ENCODE peak calls at places on chromosomes 11 and 22, in four cellular contexts. D, V, N and U are unnamed samples.

GRCh38 chr22:26477341-26477731 is 6.2 kb downstream of the HPS4 start:
- DNase-seq in D (no peak), V (no peak), N (no peak), U (no peak)

GRCh38 chr11:132427611-132428010 is 1057.2 kb downstream of the NTM start:
- DNase-seq in D (no peak), V (no peak), N (no peak), U (no peak)

GRCh38 chr11:91373497-91373896 is 851.1 kb upstream of the FAT3 start:
- DNase-seq in D (no peak), V (no peak), N (no peak), U (no peak)

GRCh38 chr22:44364750-44365118 is 52.0 kb upstream of the SHISAL1 start:
- DNase-seq in D (no peak), V (no peak), N (no peak), U (no peak)

GRCh38 chr11:75811485-75811884 is 3.5 kb upstream of the UVRAG start:
- DNase-seq in D (no peak), V (no peak), N (no peak), U (no peak)

GRCh38 chr11:1229471-1230120 is 6.7 kb downstream of the MUC5B start:
- DNase-seq in D (no peak), V (no peak), N (no peak), U (no peak)

GRCh38 chr11:23680488-23681230 is 816.2 kb upstream of the LUZP2 start:
- DNase-seq in D (no peak), V (peak; percentile 2), N (no peak), U (no peak)

GRCh38 chr22:48490513-48491411 is 1336.9 kb downstream of the BRD1 start:
- DNase-seq in D (peak; percentile 19), V (no peak), N (no peak), U (no peak)

GRCh38 chr11:125091247-125091876 is 20.1 kb downstream of the TMEM218 start:
- DNase-seq in D (peak; percentile 33), V (peak; percentile 47), N (peak; percentile 75), U (no peak)

GRCh38 chr22:25062378-25063095 is 110.0 kb downstream of the KIAA1671 start:
- DNase-seq in D (no peak), V (no peak), N (no peak), U (no peak)

GRCh38 chr11:126993599-126993998 is 7.0 kb downstream of the KIRREL3 start:
- DNase-seq in D (no peak), V (no peak), N (no peak), U (no peak)

GRCh38 chr11:31959711-31960110 is 131.2 kb upstream of the RCN1 start:
- DNase-seq in D (no peak), V (no peak), N (no peak), U (no peak)

GRCh38 chr11:5204787-5205186 is 4.3 kb upstream of the OR51V1 start:
- DNase-seq in D (peak; percentile 64), V (peak; percentile 50), N (peak; percentile 71), U (no peak)

GRCh38 chr11:117720061-117720511 is 76.9 kb downstream of the DSCAML1 start:
- DNase-seq in D (no peak), V (no peak), N (no peak), U (no peak)

GRCh38 chr11:17682848-17683247 is 36.5 kb upstream of the MYOD1 start:
- DNase-seq in D (no peak), V (no peak), N (no peak), U (no peak)

GRCh38 chr11:67308031-67308866 is 4.9 kb downstream of the SSH3 start:
- DNase-seq in D (no peak), V (no peak), N (no peak), U (no peak)

GRCh38 chr11:65766535-65766934 is 14.2 kb downstream of the AP5B1 start:
- DNase-seq in D (no peak), V (no peak), N (no peak), U (no peak)
- TF ChIP-seq HDAC2 in D (no peak), V (no peak), N (no peak), U (no peak)

GRCh38 chr22:20653795-20654342 is 120.0 kb upstream of the SERPIND1 start:
- DNase-seq in D (no peak), V (no peak), N (no peak), U (no peak)
- TF ChIP-seq HDAC2 in D (no peak), V (no peak), N (no peak), U (no peak)

GRCh38 chr11:108620958-108621772 is 27.6 kb upstream of the EXPH5 start:
- DNase-seq in D (no peak), V (no peak), N (no peak), U (peak; percentile 86)

GRCh38 chr11:108629274-108629673 is 35.6 kb upstream of the DDX10 start:
- DNase-seq in D (no peak), V (no peak), N (no peak), U (no peak)

GRCh38 chr11:108628326-108628725 is 34.8 kb upstream of the EXPH5 start:
- DNase-seq in D (no peak), V (no peak), N (no peak), U (no peak)

GRCh38 chr11:108628812-108629211 is 35.2 kb upstream of the EXPH5 start:
- DNase-seq in D (no peak), V (no peak), N (no peak), U (no peak)

GRCh38 chr11:108624196-108624925 is 30.8 kb upstream of the EXPH5 start:
- DNase-seq in D (no peak), V (no peak), N (no peak), U (no peak)
- TF ChIP-seq HDAC2 in D (no peak), V (no peak), N (no peak), U (no peak)

DNA sequence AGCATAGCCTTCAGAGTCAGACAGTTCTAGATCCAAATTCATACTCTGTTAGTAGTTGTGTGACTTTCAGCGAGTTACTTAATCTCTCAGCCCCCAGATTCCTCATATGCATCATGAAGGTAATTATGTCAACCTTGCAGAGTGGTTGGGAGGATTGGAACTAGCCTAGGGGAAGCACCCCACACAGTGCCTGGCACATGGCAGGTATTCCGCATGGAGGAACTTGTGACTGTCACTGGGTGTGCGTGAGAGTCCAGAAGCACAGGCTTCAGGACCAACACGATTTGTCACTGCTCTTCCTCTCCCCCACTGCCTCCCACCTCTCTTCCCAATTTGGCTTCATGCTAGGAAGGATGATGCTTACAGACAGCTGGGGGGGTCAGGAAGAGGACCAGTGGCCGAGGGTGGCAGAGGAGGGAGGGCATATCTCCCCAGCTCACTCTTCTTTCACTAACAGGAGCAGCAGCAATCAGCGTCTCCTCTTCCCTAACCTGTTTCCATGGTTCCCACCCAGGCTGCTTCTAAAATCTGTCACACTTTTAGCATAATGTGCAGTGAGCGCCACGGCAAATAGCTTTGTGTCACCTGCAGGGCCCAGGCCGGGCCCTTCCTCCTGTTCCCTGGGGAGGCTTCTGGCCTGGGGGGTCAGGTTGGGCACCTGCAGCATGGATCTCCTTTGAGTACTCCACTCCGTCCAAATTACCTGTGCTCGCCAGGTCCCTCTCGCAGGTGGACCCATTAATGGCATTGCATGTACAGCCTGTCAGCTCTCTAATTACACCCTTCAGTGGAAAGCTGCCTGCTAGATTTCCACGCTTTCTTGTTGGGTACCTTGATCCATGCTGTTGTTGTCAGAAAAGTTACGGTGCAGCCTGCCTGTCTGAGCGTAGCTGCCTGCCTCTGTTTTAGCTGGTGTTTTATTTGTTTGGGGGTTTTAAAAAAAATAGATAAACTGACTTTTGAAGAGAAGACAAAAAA is 400.4 kb downstream of the NXPE2 start:
- DNase-seq in D (no peak), V (no peak), N (no peak), U (no peak)
- TF ChIP-seq HDAC2 in D (no peak), V (no peak), N (no peak), U (no peak)